ENCODE peak calls at places on chromosomes 12 and 14, in ten cellular contexts. E, Q, J, H, A, G, K, I, P and U are unnamed samples.

GRCh38 chr14:30559638-30560071 is 697 bp downstream of the G2E3 start:
- DNase-seq in E (no peak), Q (no peak), J (no peak), H (peak), A (peak), G (no peak), K (peak), I (no peak), P (no peak), U (no peak)

GRCh38 chr14:55353686-55354467 is 57.8 kb downstream of the ATG14 start:
- DNase-seq in E (no peak), Q (no peak), J (no peak), H (peak), A (no peak), G (no peak), K (no peak), I (no peak), P (peak), U (no peak)

GRCh38 chr14:52313493-52313881 is 625 bp upstream of the PTGER2 start:
- DNase-seq in E (no peak), Q (no peak), J (no peak), H (no peak), A (peak), G (no peak), K (no peak), I (no peak), P (no peak), U (no peak)

GRCh38 chr14:72776701-72777255 is 117.1 kb downstream of the DPF3 start:
- DNase-seq in E (peak), Q (no peak), J (no peak), H (peak), A (no peak), G (no peak), K (no peak), I (no peak), P (no peak), U (no peak)

GRCh38 chr14:48127674-48128073 is 452.3 kb upstream of the MDGA2 start:
- DNase-seq in E (no peak), Q (no peak), J (no peak), H (no peak), A (no peak), G (no peak), K (no peak), I (no peak), P (no peak), U (no peak)

GRCh38 chr14:64123241-64123956 is 170.8 kb downstream of the ESR2 start:
- DNase-seq in E (no peak), Q (no peak), J (no peak), H (no peak), A (peak), G (no peak), K (no peak), I (no peak), P (no peak), U (no peak)

GRCh38 chr14:65062096-65063075 is 39.9 kb downstream of the MAX start:
- DNase-seq in E (no peak), Q (no peak), J (no peak), H (no peak), A (no peak), G (no peak), K (no peak), I (no peak), P (no peak), U (no peak)

GRCh38 chr14:24241829-24242443 is 487 bp downstream of the TINF2 start:
- DNase-seq in E (peak), Q (peak), J (peak), H (peak), A (peak), G (peak), K (peak), I (peak), P (peak), U (peak)

GRCh38 chr12:25245491-25245890 is 5.2 kb downstream of the KRAS start:
- DNase-seq in E (no peak), Q (no peak), J (no peak), H (no peak), A (no peak), G (no peak), K (no peak), I (no peak), P (no peak), U (no peak)

GRCh38 chr12:113359939-113360748 is 1.8 kb downstream of the PLBD2 start:
- DNase-seq in E (peak), Q (no peak), J (no peak), H (peak), A (peak), G (no peak), K (no peak), I (no peak), P (no peak), U (no peak)

GRCh38 chr14:70032447-70032846 is 153.2 kb downstream of the SMOC1 start:
- DNase-seq in E (no peak), Q (no peak), J (no peak), H (peak), A (no peak), G (no peak), K (no peak), I (no peak), P (no peak), U (no peak)

GRCh38 chr14:51504626-51505025 is 147.1 kb upstream of the FRMD6 start:
- DNase-seq in E (no peak), Q (no peak), J (no peak), H (no peak), A (no peak), G (no peak), K (no peak), I (no peak), P (no peak), U (no peak)

GRCh38 chr14:58104808-58105207 is 47.2 kb downstream of the ARMH4 start:
- DNase-seq in E (no peak), Q (no peak), J (no peak), H (no peak), A (peak), G (no peak), K (no peak), I (no peak), P (no peak), U (no peak)

GRCh38 chr12:28409892-28410291 is 219.6 kb downstream of the CCDC91 start:
- DNase-seq in E (no peak), Q (no peak), J (no peak), H (no peak), A (peak), G (no peak), K (no peak), I (no peak), P (no peak), U (no peak)

GRCh38 chr14:99327050-99327449 is 55.1 kb upstream of the BCL11B start:
- DNase-seq in E (no peak), Q (no peak), J (no peak), H (peak), A (no peak), G (no peak), K (no peak), I (no peak), P (no peak), U (no peak)

GRCh38 chr12:5921966-5922365 is 23.1 kb downstream of the ANO2 start:
- DNase-seq in E (no peak), Q (no peak), J (no peak), H (no peak), A (no peak), G (no peak), K (no peak), I (no peak), P (no peak), U (no peak)

GRCh38 chr12:108611884-108612415 is 14.1 kb upstream of the TMEM119 start:
- DNase-seq in E (peak), Q (no peak), J (peak), H (peak), A (peak), G (no peak), K (no peak), I (peak), P (peak), U (no peak)

GRCh38 chr14:29558516-29558915 is 369.1 kb downstream of the PRKD1 start:
- DNase-seq in E (no peak), Q (no peak), J (no peak), H (no peak), A (no peak), G (no peak), K (no peak), I (no peak), P (no peak), U (no peak)

GRCh38 chr14:100045687-100046344 is 19.4 kb upstream of the EVL start:
- DNase-seq in E (no peak), Q (no peak), J (no peak), H (no peak), A (no peak), G (no peak), K (no peak), I (no peak), P (no peak), U (no peak)

GRCh38 chr12:107894589-107894988 is 120.1 kb downstream of the ASCL4 start:
- DNase-seq in E (no peak), Q (no peak), J (no peak), H (no peak), A (peak), G (no peak), K (no peak), I (no peak), P (no peak), U (no peak)

GRCh38 chr14:102415671-102416070 is 52.9 kb downstream of the TECPR2 start:
- DNase-seq in E (no peak), Q (no peak), J (no peak), H (peak), A (no peak), G (no peak), K (no peak), I (no peak), P (no peak), U (no peak)

GRCh38 chr14:83556746-83557460 is 1973.0 kb upstream of the FLRT2 start:
- DNase-seq in E (no peak), Q (no peak), J (no peak), H (no peak), A (peak), G (peak), K (no peak), I (no peak), P (no peak), U (no peak)